ENCODE peak calls at places on chromosomes 5 and 9, in seven cellular contexts. One of them, this sample, is unnamed. For H3K4me1 and H3K36me3, the result is how much of the 10 kb centered on the place peaks cover.

GRCh38 chr9:121881920-121882500 is 211.1 kb downstream of the TTLL11 start:
- DNase-seq in kidney: no peak
- DNase-seq in testis: no peak
- DNase-seq in IMR-90: no peak
- DNase-seq in breast epithelium: no peak
- DNase-seq in tibial artery: no peak
- DNase-seq in endothelial cell of umbilical vein: no peak
- DNase-seq in this sample: no peak

GRCh38 chr5:151151793-151152192 is 5.8 kb downstream of the ANXA6 start:
- DNase-seq in endothelial cell of umbilical vein: no peak
- DNase-seq in IMR-90: peak
- DNase-seq in breast epithelium: no peak
- DNase-seq in kidney: no peak
- DNase-seq in tibial artery: peak
- DNase-seq in testis: peak
- DNase-seq in this sample: peak

GRCh38 chr5:59831341-59831989 is 62.1 kb downstream of the PDE4D start:
- DNase-seq in tibial artery: no peak
- DNase-seq in kidney: no peak
- DNase-seq in testis: no peak
- DNase-seq in breast epithelium: no peak
- DNase-seq in endothelial cell of umbilical vein: no peak
- DNase-seq in IMR-90: peak
- DNase-seq in this sample: no peak

GRCh38 chr9:17719053-17719452 is 140.2 kb downstream of the SH3GL2 start:
- DNase-seq in IMR-90: no peak
- DNase-seq in tibial artery: no peak
- DNase-seq in breast epithelium: no peak
- DNase-seq in endothelial cell of umbilical vein: no peak
- DNase-seq in testis: no peak
- DNase-seq in kidney: no peak
- DNase-seq in this sample: no peak

GRCh38 chr9:1231998-1232919 is 182.1 kb downstream of the DMRT2 start:
- DNase-seq in kidney: peak
- DNase-seq in tibial artery: peak
- DNase-seq in testis: no peak
- DNase-seq in breast epithelium: peak
- DNase-seq in IMR-90: peak
- DNase-seq in endothelial cell of umbilical vein: no peak
- DNase-seq in this sample: no peak

GRCh38 chr5:63025679-63026078 is 447.1 kb downstream of the LRRC70 start:
- DNase-seq in IMR-90: no peak
- DNase-seq in endothelial cell of umbilical vein: no peak
- DNase-seq in kidney: no peak
- DNase-seq in testis: no peak
- DNase-seq in breast epithelium: no peak
- DNase-seq in tibial artery: no peak
- DNase-seq in this sample: no peak

GRCh38 chr5:161432798-161433197 is 113.7 kb downstream of the GABRB2 start:
- DNase-seq in kidney: no peak
- DNase-seq in testis: no peak
- DNase-seq in endothelial cell of umbilical vein: no peak
- DNase-seq in breast epithelium: no peak
- DNase-seq in IMR-90: no peak
- DNase-seq in tibial artery: no peak
- DNase-seq in this sample: no peak

GRCh38 chr5:59293700-59294099 is 599.8 kb downstream of the PDE4D start:
- DNase-seq in endothelial cell of umbilical vein: no peak
- DNase-seq in testis: no peak
- DNase-seq in breast epithelium: no peak
- DNase-seq in kidney: no peak
- DNase-seq in tibial artery: no peak
- DNase-seq in IMR-90: no peak
- DNase-seq in this sample: no peak

GRCh38 chr9:71703172-71703872 is 65.0 kb downstream of the CEMIP2 start:
- DNase-seq in kidney: no peak
- DNase-seq in endothelial cell of umbilical vein: no peak
- DNase-seq in breast epithelium: peak
- DNase-seq in testis: no peak
- DNase-seq in tibial artery: no peak
- DNase-seq in IMR-90: no peak
- DNase-seq in this sample: no peak

GRCh38 chr9:91001146-91001611 is 199.6 kb downstream of the SYK start:
- DNase-seq in testis: no peak
- DNase-seq in breast epithelium: peak
- DNase-seq in tibial artery: no peak
- DNase-seq in IMR-90: peak
- DNase-seq in endothelial cell of umbilical vein: peak
- DNase-seq in kidney: no peak
- DNase-seq in this sample: peak

DNA sequence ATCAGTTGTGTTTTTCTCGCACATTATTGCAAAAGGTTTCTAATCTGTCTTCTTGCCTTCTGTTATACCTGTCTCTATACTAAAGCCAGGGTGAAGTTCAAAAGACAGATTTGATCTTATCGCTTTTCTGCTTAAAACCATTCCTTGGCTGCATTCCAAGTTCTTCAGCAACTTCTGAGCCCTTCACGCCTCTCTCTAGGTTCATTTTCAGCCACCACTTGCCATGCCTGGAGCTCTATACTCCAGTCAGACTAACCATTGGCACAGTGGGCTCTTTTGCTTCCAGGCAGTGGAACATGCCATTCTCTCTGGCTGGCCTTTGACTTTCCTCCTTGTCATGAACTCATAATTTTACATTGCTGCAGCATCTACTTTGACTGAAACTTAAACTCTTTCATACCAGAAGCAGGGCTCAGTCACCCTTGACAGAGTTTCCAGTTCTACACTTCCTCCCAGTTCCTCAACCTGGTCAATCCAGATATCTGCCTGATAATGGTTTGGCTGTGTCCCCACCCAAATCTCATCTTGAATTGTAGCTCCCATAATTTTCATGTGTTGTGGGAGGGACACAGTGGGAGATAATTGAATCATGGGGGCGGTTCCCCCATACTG is 114.5 kb downstream of the SLC12A2 start:
- DNase-seq in endothelial cell of umbilical vein: no peak
- DNase-seq in breast epithelium: no peak
- DNase-seq in tibial artery: no peak
- DNase-seq in testis: no peak
- DNase-seq in IMR-90: no peak
- DNase-seq in kidney: no peak
- DNase-seq in this sample: no peak
- H3K4me1 ChIP-seq in endothelial cell of umbilical vein: under half
- H3K4me1 ChIP-seq in breast epithelium: under half
- H3K4me1 ChIP-seq in tibial artery: under half
- H3K4me1 ChIP-seq in testis: under half
- H3K4me1 ChIP-seq in IMR-90: under half
- H3K4me1 ChIP-seq in kidney: under half
- H3K4me1 ChIP-seq in this sample: under half

GRCh38 chr9:131441441-131441840 is 47.6 kb downstream of the PRRC2B start:
- DNase-seq in breast epithelium: no peak
- DNase-seq in testis: no peak
- DNase-seq in IMR-90: no peak
- DNase-seq in endothelial cell of umbilical vein: no peak
- DNase-seq in kidney: no peak
- DNase-seq in tibial artery: peak
- DNase-seq in this sample: no peak

GRCh38 chr9:131443648-131444047 is 49.8 kb downstream of the PRRC2B start:
- DNase-seq in kidney: no peak
- DNase-seq in IMR-90: no peak
- DNase-seq in breast epithelium: no peak
- DNase-seq in tibial artery: peak
- DNase-seq in endothelial cell of umbilical vein: no peak
- DNase-seq in testis: no peak
- DNase-seq in this sample: no peak

GRCh38 chr9:131446276-131446675 is 52.4 kb downstream of the PRRC2B start:
- DNase-seq in kidney: no peak
- DNase-seq in tibial artery: peak
- DNase-seq in breast epithelium: no peak
- DNase-seq in endothelial cell of umbilical vein: no peak
- DNase-seq in testis: no peak
- DNase-seq in IMR-90: no peak
- DNase-seq in this sample: no peak

GRCh38 chr9:131439224-131439623 is 45.3 kb downstream of the PRRC2B start:
- DNase-seq in kidney: no peak
- DNase-seq in testis: no peak
- DNase-seq in breast epithelium: no peak
- DNase-seq in endothelial cell of umbilical vein: no peak
- DNase-seq in IMR-90: no peak
- DNase-seq in tibial artery: no peak
- DNase-seq in this sample: no peak

GRCh38 chr9:131442351-131442750 is 48.5 kb downstream of the PRRC2B start:
- DNase-seq in endothelial cell of umbilical vein: no peak
- DNase-seq in IMR-90: no peak
- DNase-seq in testis: no peak
- DNase-seq in tibial artery: peak
- DNase-seq in breast epithelium: no peak
- DNase-seq in kidney: no peak
- DNase-seq in this sample: no peak
- H3K36me3 ChIP-seq in endothelial cell of umbilical vein: half or more
- H3K36me3 ChIP-seq in IMR-90: half or more
- H3K36me3 ChIP-seq in testis: under half
- H3K36me3 ChIP-seq in tibial artery: half or more
- H3K36me3 ChIP-seq in breast epithelium: under half
- H3K36me3 ChIP-seq in kidney: half or more
- H3K36me3 ChIP-seq in this sample: half or more

GRCh38 chr5:171797563-171797962 is 11.9 kb downstream of the SMIM23 start:
- DNase-seq in tibial artery: no peak
- DNase-seq in kidney: no peak
- DNase-seq in breast epithelium: no peak
- DNase-seq in testis: no peak
- DNase-seq in endothelial cell of umbilical vein: no peak
- DNase-seq in IMR-90: no peak
- DNase-seq in this sample: no peak
- H3K4me3 ChIP-seq in tibial artery: no peak
- H3K4me3 ChIP-seq in kidney: no peak
- H3K4me3 ChIP-seq in breast epithelium: no peak
- H3K4me3 ChIP-seq in testis: no peak
- H3K4me3 ChIP-seq in endothelial cell of umbilical vein: no peak
- H3K4me3 ChIP-seq in IMR-90: no peak
- H3K4me3 ChIP-seq in this sample: no peak

GRCh38 chr9:109118802-109119438 is 827 bp downstream of the TMEM245 start:
- DNase-seq in tibial artery: peak
- DNase-seq in IMR-90: peak
- DNase-seq in endothelial cell of umbilical vein: peak
- DNase-seq in kidney: peak
- DNase-seq in testis: peak
- DNase-seq in breast epithelium: no peak
- DNase-seq in this sample: peak
- H3K4me1 ChIP-seq in tibial artery: under half
- H3K4me1 ChIP-seq in IMR-90: under half
- H3K4me1 ChIP-seq in endothelial cell of umbilical vein: under half
- H3K4me1 ChIP-seq in kidney: under half
- H3K4me1 ChIP-seq in testis: under half
- H3K4me1 ChIP-seq in breast epithelium: under half
- H3K4me1 ChIP-seq in this sample: under half

DNA sequence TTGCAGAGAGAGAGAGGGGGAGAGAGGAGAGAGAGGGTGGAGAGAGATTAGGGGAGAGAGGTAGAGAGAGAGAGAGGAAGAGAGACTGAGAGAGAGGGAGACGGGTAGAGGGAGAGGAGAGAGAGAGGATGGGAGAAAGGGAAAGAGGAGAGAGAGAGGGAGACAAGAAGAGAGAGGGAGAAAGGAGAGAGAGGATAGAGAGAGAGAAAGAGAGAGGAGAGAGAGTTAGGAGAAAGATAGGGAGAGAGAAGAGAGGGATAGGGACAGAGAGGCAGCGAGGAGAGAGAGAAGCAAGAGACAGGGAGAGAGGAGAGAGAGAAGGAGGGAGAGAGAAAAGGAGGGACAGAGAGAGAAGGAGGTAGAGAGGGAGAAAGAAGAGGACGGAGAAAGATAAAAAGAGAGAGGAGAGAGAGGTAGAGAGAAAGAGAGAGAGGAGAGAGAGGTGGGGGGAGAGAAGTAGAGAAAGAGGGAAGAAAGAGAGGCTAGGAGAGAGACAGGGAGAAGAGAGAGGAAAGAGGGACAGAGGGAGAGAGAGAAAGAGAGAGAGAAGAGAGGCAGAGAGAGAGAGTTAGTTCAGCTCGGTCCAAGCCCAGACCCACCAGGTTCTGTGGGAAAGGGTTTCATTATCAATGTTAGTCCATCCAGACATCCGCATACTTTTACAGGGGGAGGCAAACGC is 399.3 kb downstream of the ZSWIM6 start:
- DNase-seq in endothelial cell of umbilical vein: no peak
- DNase-seq in kidney: no peak
- DNase-seq in breast epithelium: no peak
- DNase-seq in testis: no peak
- DNase-seq in IMR-90: no peak
- DNase-seq in tibial artery: no peak
- DNase-seq in this sample: no peak
- H3K36me3 ChIP-seq in endothelial cell of umbilical vein: under half
- H3K36me3 ChIP-seq in kidney: under half
- H3K36me3 ChIP-seq in breast epithelium: under half
- H3K36me3 ChIP-seq in testis: under half
- H3K36me3 ChIP-seq in IMR-90: under half
- H3K36me3 ChIP-seq in tibial artery: under half
- H3K36me3 ChIP-seq in this sample: under half

GRCh38 chr5:68171101-68171558 is 44.4 kb upstream of the PIK3R1 start:
- DNase-seq in kidney: peak
- DNase-seq in tibial artery: peak
- DNase-seq in IMR-90: peak
- DNase-seq in testis: peak
- DNase-seq in breast epithelium: peak
- DNase-seq in endothelial cell of umbilical vein: no peak
- DNase-seq in this sample: peak
- H3K4me3 ChIP-seq in kidney: peak
- H3K4me3 ChIP-seq in tibial artery: no peak
- H3K4me3 ChIP-seq in IMR-90: peak
- H3K4me3 ChIP-seq in testis: no peak
- H3K4me3 ChIP-seq in breast epithelium: no peak
- H3K4me3 ChIP-seq in endothelial cell of umbilical vein: no peak
- H3K4me3 ChIP-seq in this sample: no peak

GRCh38 chr5:10591159-10591558 is 27.3 kb downstream of the ANKRD33B start:
- DNase-seq in breast epithelium: no peak
- DNase-seq in tibial artery: no peak
- DNase-seq in testis: no peak
- DNase-seq in kidney: no peak
- DNase-seq in endothelial cell of umbilical vein: peak
- DNase-seq in IMR-90: no peak
- DNase-seq in this sample: no peak
- H3K4me1 ChIP-seq in breast epithelium: under half
- H3K4me1 ChIP-seq in tibial artery: under half
- H3K4me1 ChIP-seq in testis: under half
- H3K4me1 ChIP-seq in kidney: under half
- H3K4me1 ChIP-seq in endothelial cell of umbilical vein: under half
- H3K4me1 ChIP-seq in IMR-90: under half
- H3K4me1 ChIP-seq in this sample: under half